ENCODE peak calls at places on chromosomes 5 and 9, in six cellular contexts. Z, H, M, D, Q and S are unnamed samples.

GRCh38 chr5:80665057-80665456 is 10.3 kb upstream of the DHFR start:
- DNase-seq in Q (no peak), D (no peak), M (no peak), Z (no peak), H (no peak), S (no peak)

GRCh38 chr9:79233542-79233941 is 338.2 kb upstream of the TLE4 start:
- DNase-seq in Z (no peak), D (no peak), M (no peak), Q (no peak), H (no peak), S (peak)

GRCh38 chr5:110769282-110769681 is 30.5 kb downstream of the SLC25A46 start:
- DNase-seq in M (no peak), H (no peak), Z (no peak), Q (no peak), D (no peak), S (no peak)

GRCh38 chr5:97044057-97044456 is 98.4 kb downstream of the LIX1 start:
- DNase-seq in M (peak), H (no peak), D (peak), Z (no peak), Q (no peak), S (no peak)

GRCh38 chr5:66932446-66932845 is 264.2 kb downstream of the CD180 start:
- DNase-seq in M (no peak), D (no peak), H (no peak), Q (no peak), Z (no peak), S (no peak)

GRCh38 chr9:81685763-81686613 is 3.4 kb downstream of the TLE1 start:
- DNase-seq in Q (no peak), Z (no peak), M (no peak), H (no peak), D (no peak), S (peak)

GRCh38 chr5:131528682-131529081 is 106.3 kb downstream of the RAPGEF6 start:
- DNase-seq in M (no peak), H (no peak), Q (no peak), Z (no peak), D (no peak), S (no peak)

GRCh38 chr9:83511051-83511450 is 27.1 kb downstream of the FRMD3 start:
- DNase-seq in M (no peak), H (peak), Z (no peak), D (no peak), Q (no peak), S (no peak)

GRCh38 chr9:108150736-108151135 is 661.2 kb upstream of the KLF4 start:
- DNase-seq in D (no peak), H (no peak), M (no peak), Q (no peak), Z (no peak), S (no peak)

GRCh38 chr5:140145818-140146522 is 20.2 kb downstream of the IGIP start:
- DNase-seq in Q (peak), H (no peak), Z (no peak), D (peak), M (peak), S (no peak)

GRCh38 chr9:119453490-119453911 is 84.3 kb upstream of the BRINP1 start:
- DNase-seq in H (no peak), M (no peak), D (no peak), Z (no peak), Q (no peak), S (no peak)

GRCh38 chr9:121399883-121400607 is 30.0 kb upstream of the STOM start:
- DNase-seq in M (peak), Q (peak), D (no peak), Z (no peak), H (peak), S (peak)

GRCh38 chr5:166637295-166637694 is 1654.2 kb upstream of the WWC1 start:
- DNase-seq in Z (no peak), D (no peak), Q (no peak), H (no peak), M (no peak), S (no peak)

GRCh38 chr5:93010037-93010436 is 571.0 kb downstream of the NR2F1-AS1 start:
- DNase-seq in M (no peak), D (no peak), Z (no peak), H (no peak), Q (no peak), S (no peak)

GRCh38 chr9:130220351-130220750 is 45.2 kb upstream of the HMCN2 start:
- DNase-seq in Q (no peak), M (no peak), H (no peak), Z (no peak), D (no peak), S (no peak)

GRCh38 chr5:151758141-151758429 is 346 bp downstream of the ATOX1 start:
- DNase-seq in Q (no peak), M (no peak), H (no peak), Z (no peak), D (no peak), S (no peak)

GRCh38 chr9:16544842-16545241 is 325.6 kb downstream of the BNC2 start:
- DNase-seq in D (no peak), Q (no peak), H (no peak), Z (no peak), M (no peak), S (no peak)